ENCODE peak calls at places on chromosomes 2 and 18, in seven cellular contexts. One of them, this sample, is unnamed.
A peak's percentile ranks its signal among the peaks of the same experiment; 100 is the strongest.

GRCh38 chr18:3115430-3116025 is 102.6 kb upstream of the LPIN2 start:
- DNase-seq in K562: no peak
- DNase-seq in HepG2: no peak
- DNase-seq in GM12878: no peak
- DNase-seq in H1: no peak
- DNase-seq in Panc1: no peak
- DNase-seq in SK-N-SH: no peak
- DNase-seq in this sample: no peak

GRCh38 chr18:7567487-7568425 is 640 bp downstream of the PTPRM start:
- DNase-seq in K562: no peak
- DNase-seq in HepG2: no peak
- DNase-seq in GM12878: no peak
- DNase-seq in H1: peak; percentile 81
- DNase-seq in Panc1: no peak
- DNase-seq in SK-N-SH: peak; percentile 81
- DNase-seq in this sample: no peak

GRCh38 chr2:79162132-79162531 is 2.6 kb upstream of the REG3A start:
- DNase-seq in K562: no peak
- DNase-seq in HepG2: no peak
- DNase-seq in GM12878: no peak
- DNase-seq in H1: no peak
- DNase-seq in Panc1: no peak
- DNase-seq in SK-N-SH: no peak
- DNase-seq in this sample: no peak

GRCh38 chr18:46688853-46689525 is 32.0 kb upstream of the LOXHD1 start:
- DNase-seq in K562: no peak
- DNase-seq in HepG2: no peak
- DNase-seq in GM12878: no peak
- DNase-seq in H1: no peak
- DNase-seq in Panc1: no peak
- DNase-seq in SK-N-SH: no peak
- DNase-seq in this sample: no peak

GRCh38 chr2:222582931-222583330 is 73.0 kb downstream of the FARSB start:
- DNase-seq in K562: no peak
- DNase-seq in HepG2: peak; percentile 23
- DNase-seq in GM12878: no peak
- DNase-seq in H1: no peak
- DNase-seq in Panc1: no peak
- DNase-seq in SK-N-SH: no peak
- DNase-seq in this sample: no peak

GRCh38 chr18:5036523-5036922 is 160.5 kb downstream of the AKAIN1 start:
- DNase-seq in K562: no peak
- DNase-seq in HepG2: no peak
- DNase-seq in GM12878: no peak
- DNase-seq in H1: no peak
- DNase-seq in Panc1: no peak
- DNase-seq in SK-N-SH: no peak
- DNase-seq in this sample: no peak

GRCh38 chr18:57789105-57789504 is 14.0 kb downstream of the ATP8B1 start:
- DNase-seq in K562: no peak
- DNase-seq in HepG2: no peak
- DNase-seq in GM12878: no peak
- DNase-seq in H1: no peak
- DNase-seq in Panc1: no peak
- DNase-seq in SK-N-SH: no peak
- DNase-seq in this sample: peak; percentile 75

GRCh38 chr2:16487686-16488085 is 177.9 kb downstream of the CYRIA start:
- DNase-seq in K562: no peak
- DNase-seq in HepG2: peak; percentile 34
- DNase-seq in GM12878: no peak
- DNase-seq in H1: no peak
- DNase-seq in Panc1: no peak
- DNase-seq in SK-N-SH: peak; percentile 73
- DNase-seq in this sample: no peak

GRCh38 chr2:241002275-241003046 is 4.0 kb downstream of the SNED1 start:
- DNase-seq in K562: no peak
- DNase-seq in HepG2: no peak
- DNase-seq in GM12878: no peak
- DNase-seq in H1: no peak
- DNase-seq in Panc1: no peak
- DNase-seq in SK-N-SH: no peak
- DNase-seq in this sample: no peak

GRCh38 chr2:97664636-97664970 is 759 bp upstream of the ACTR1B start:
- DNase-seq in K562: no peak
- DNase-seq in HepG2: no peak
- DNase-seq in GM12878: no peak
- DNase-seq in H1: no peak
- DNase-seq in Panc1: peak; percentile 8
- DNase-seq in SK-N-SH: no peak
- DNase-seq in this sample: peak; percentile 43

GRCh38 chr18:13165636-13166423 is 52.7 kb upstream of the LDLRAD4 start:
- DNase-seq in K562: no peak
- DNase-seq in HepG2: no peak
- DNase-seq in GM12878: no peak
- DNase-seq in H1: no peak
- DNase-seq in Panc1: no peak
- DNase-seq in SK-N-SH: no peak
- DNase-seq in this sample: no peak

GRCh38 chr2:30756051-30756719 is 51.1 kb downstream of the CAPN13 start:
- DNase-seq in K562: peak; percentile 46
- DNase-seq in HepG2: peak; percentile 12
- DNase-seq in GM12878: no peak
- DNase-seq in H1: no peak
- DNase-seq in Panc1: no peak
- DNase-seq in SK-N-SH: peak; percentile 80
- DNase-seq in this sample: no peak

GRCh38 chr2:116980354-116980753 is 834.1 kb upstream of the DDX18 start:
- DNase-seq in K562: no peak
- DNase-seq in HepG2: no peak
- DNase-seq in GM12878: no peak
- DNase-seq in H1: no peak
- DNase-seq in Panc1: no peak
- DNase-seq in SK-N-SH: no peak
- DNase-seq in this sample: no peak

GRCh38 chr2:170554278-170554955 is 160.7 kb upstream of the SP5 start:
- DNase-seq in K562: no peak
- DNase-seq in HepG2: no peak
- DNase-seq in GM12878: no peak
- DNase-seq in H1: no peak
- DNase-seq in Panc1: no peak
- DNase-seq in SK-N-SH: no peak
- DNase-seq in this sample: no peak

GRCh38 chr2:237509151-237509550 is 22.1 kb downstream of the MLPH start:
- DNase-seq in K562: no peak
- DNase-seq in HepG2: no peak
- DNase-seq in GM12878: no peak
- DNase-seq in H1: no peak
- DNase-seq in Panc1: no peak
- DNase-seq in SK-N-SH: no peak
- DNase-seq in this sample: no peak

GRCh38 chr18:61831071-61831470 is 61.7 kb downstream of the RNF152 start:
- DNase-seq in K562: no peak
- DNase-seq in HepG2: no peak
- DNase-seq in GM12878: no peak
- DNase-seq in H1: no peak
- DNase-seq in Panc1: no peak
- DNase-seq in SK-N-SH: peak; percentile 24
- DNase-seq in this sample: no peak

GRCh38 chr2:150410809-150411208 is 76.7 kb downstream of the RND3 start:
- DNase-seq in K562: no peak
- DNase-seq in HepG2: peak; percentile 35
- DNase-seq in GM12878: no peak
- DNase-seq in H1: no peak
- DNase-seq in Panc1: no peak
- DNase-seq in SK-N-SH: no peak
- DNase-seq in this sample: no peak

GRCh38 chr2:157875720-157876065 is 437 bp downstream of the ACVR1 start:
- DNase-seq in K562: peak; percentile 83
- DNase-seq in HepG2: peak; percentile 18
- DNase-seq in GM12878: no peak
- DNase-seq in H1: no peak
- DNase-seq in Panc1: no peak
- DNase-seq in SK-N-SH: no peak
- DNase-seq in this sample: no peak

GRCh38 chr2:156017486-156017885 is 315.0 kb downstream of the NR4A2 start:
- DNase-seq in K562: no peak
- DNase-seq in HepG2: no peak
- DNase-seq in GM12878: no peak
- DNase-seq in H1: no peak
- DNase-seq in Panc1: no peak
- DNase-seq in SK-N-SH: no peak
- DNase-seq in this sample: no peak

GRCh38 chr2:66236816-66237469 is 198.0 kb upstream of the MEIS1 start:
- DNase-seq in K562: no peak
- DNase-seq in HepG2: no peak
- DNase-seq in GM12878: no peak
- DNase-seq in H1: no peak
- DNase-seq in Panc1: no peak
- DNase-seq in SK-N-SH: no peak
- DNase-seq in this sample: no peak

GRCh38 chr2:232997749-232998665 is 15.0 kb downstream of the NGEF start:
- DNase-seq in K562: no peak
- DNase-seq in HepG2: no peak
- DNase-seq in GM12878: no peak
- DNase-seq in H1: no peak
- DNase-seq in Panc1: no peak
- DNase-seq in SK-N-SH: no peak
- DNase-seq in this sample: no peak

GRCh38 chr2:238701907-238702206 is 146.0 kb upstream of the TWIST2 start:
- DNase-seq in K562: no peak
- DNase-seq in HepG2: no peak
- DNase-seq in GM12878: no peak
- DNase-seq in H1: no peak
- DNase-seq in Panc1: no peak
- DNase-seq in SK-N-SH: no peak
- DNase-seq in this sample: no peak

GRCh38 chr2:30355306-30355705 is 91.7 kb upstream of the LCLAT1 start:
- DNase-seq in K562: no peak
- DNase-seq in HepG2: no peak
- DNase-seq in GM12878: no peak
- DNase-seq in H1: no peak
- DNase-seq in Panc1: no peak
- DNase-seq in SK-N-SH: no peak
- DNase-seq in this sample: no peak

GRCh38 chr18:58723810-58724602 is 52.7 kb downstream of the MALT1 start:
- DNase-seq in K562: no peak
- DNase-seq in HepG2: no peak
- DNase-seq in GM12878: no peak
- DNase-seq in H1: no peak
- DNase-seq in Panc1: no peak
- DNase-seq in SK-N-SH: no peak
- DNase-seq in this sample: no peak

GRCh38 chr18:36818652-36819051 is 10.2 kb downstream of the TPGS2 start:
- DNase-seq in K562: no peak
- DNase-seq in HepG2: peak; percentile 20
- DNase-seq in GM12878: no peak
- DNase-seq in H1: no peak
- DNase-seq in Panc1: no peak
- DNase-seq in SK-N-SH: no peak
- DNase-seq in this sample: no peak
- TF ChIP-seq POLR2AphosphoS5 in K562: no peak
- TF ChIP-seq POLR2AphosphoS5 in HepG2: no peak
- TF ChIP-seq POLR2AphosphoS5 in GM12878: no peak
- TF ChIP-seq POLR2AphosphoS5 in H1: no peak
- TF ChIP-seq POLR2AphosphoS5 in Panc1: no peak
- TF ChIP-seq POLR2AphosphoS5 in SK-N-SH: no peak
- TF ChIP-seq POLR2AphosphoS5 in this sample: no peak

DNA sequence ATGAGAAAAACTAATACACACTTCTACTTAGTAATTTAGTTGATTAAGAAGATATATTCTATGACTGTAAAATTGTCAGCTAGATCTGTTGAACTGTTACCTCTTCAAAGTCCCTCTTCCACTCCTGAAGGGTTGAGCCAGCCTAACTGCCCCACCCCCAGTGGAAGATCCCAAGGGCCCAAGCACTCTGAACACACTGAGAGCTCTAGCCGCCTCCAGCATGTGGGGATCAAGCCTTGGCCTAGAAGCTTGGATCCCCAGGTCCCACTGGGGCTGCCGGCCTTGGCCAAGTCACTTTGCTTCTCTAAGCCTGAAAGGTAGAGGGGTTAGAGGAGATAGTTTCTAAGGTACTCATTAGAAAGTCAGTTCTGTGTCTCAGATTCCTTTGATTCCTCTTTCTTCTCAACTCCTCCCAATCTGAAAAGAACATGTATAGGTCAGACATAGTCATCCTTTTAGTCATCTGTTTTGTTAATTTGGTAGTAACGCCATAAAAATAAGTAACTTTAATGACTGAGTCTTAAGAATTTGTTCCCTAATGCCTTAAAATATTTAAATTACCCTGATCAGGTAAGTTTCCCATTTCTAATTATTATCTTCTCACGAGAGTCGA is 5.6 kb downstream of the CPSF3 start:
- DNase-seq in K562: no peak
- DNase-seq in HepG2: no peak
- DNase-seq in GM12878: no peak
- DNase-seq in H1: no peak
- DNase-seq in Panc1: no peak
- DNase-seq in SK-N-SH: no peak
- DNase-seq in this sample: no peak
- TF ChIP-seq SIN3A in K562: no peak
- TF ChIP-seq SIN3A in HepG2: no peak
- TF ChIP-seq SIN3A in GM12878: no peak
- TF ChIP-seq SIN3A in H1: no peak
- TF ChIP-seq SIN3A in Panc1: no peak
- TF ChIP-seq SIN3A in SK-N-SH: no peak
- TF ChIP-seq SIN3A in this sample: no peak

DNA sequence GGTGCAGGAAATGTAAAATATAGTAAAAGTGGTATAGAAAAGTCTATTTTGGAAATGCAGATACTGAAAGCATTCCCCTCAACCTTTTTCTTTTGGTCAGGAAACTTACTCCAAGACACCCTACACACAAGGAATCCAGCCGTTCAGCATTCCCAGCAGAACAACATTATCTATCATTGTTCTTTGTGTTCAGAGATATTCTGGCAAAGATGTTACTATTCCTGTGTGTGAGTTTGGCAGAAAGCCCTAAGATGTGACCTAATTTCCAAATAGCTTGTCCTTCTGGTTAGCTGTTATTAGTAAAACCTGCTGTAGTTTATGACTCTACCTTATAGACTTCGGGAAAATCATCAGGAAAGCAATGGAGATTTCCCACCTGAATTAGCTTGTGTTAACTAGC is 78.1 kb upstream of the PELI1 start:
- DNase-seq in K562: no peak
- DNase-seq in HepG2: no peak
- DNase-seq in GM12878: no peak
- DNase-seq in H1: no peak
- DNase-seq in Panc1: no peak
- DNase-seq in SK-N-SH: no peak
- DNase-seq in this sample: no peak
- TF ChIP-seq POLR2AphosphoS5 in K562: no peak
- TF ChIP-seq POLR2AphosphoS5 in HepG2: no peak
- TF ChIP-seq POLR2AphosphoS5 in GM12878: no peak
- TF ChIP-seq POLR2AphosphoS5 in H1: no peak
- TF ChIP-seq POLR2AphosphoS5 in Panc1: no peak
- TF ChIP-seq POLR2AphosphoS5 in SK-N-SH: no peak
- TF ChIP-seq POLR2AphosphoS5 in this sample: no peak

GRCh38 chr2:196080526-196080925 is 11.9 kb upstream of the DNAH7 start:
- DNase-seq in K562: no peak
- DNase-seq in HepG2: no peak
- DNase-seq in GM12878: no peak
- DNase-seq in H1: no peak
- DNase-seq in Panc1: no peak
- DNase-seq in SK-N-SH: no peak
- DNase-seq in this sample: no peak
- TF ChIP-seq SIN3A in K562: no peak
- TF ChIP-seq SIN3A in HepG2: no peak
- TF ChIP-seq SIN3A in GM12878: no peak
- TF ChIP-seq SIN3A in H1: no peak
- TF ChIP-seq SIN3A in Panc1: no peak
- TF ChIP-seq SIN3A in SK-N-SH: no peak
- TF ChIP-seq SIN3A in this sample: no peak

GRCh38 chr2:12787891-12788783 is 71.4 kb downstream of the TRIB2 start:
- DNase-seq in K562: no peak
- DNase-seq in HepG2: no peak
- DNase-seq in GM12878: no peak
- DNase-seq in H1: no peak
- DNase-seq in Panc1: no peak
- DNase-seq in SK-N-SH: no peak
- DNase-seq in this sample: no peak
- TF ChIP-seq POLR2AphosphoS5 in K562: no peak
- TF ChIP-seq POLR2AphosphoS5 in HepG2: no peak
- TF ChIP-seq POLR2AphosphoS5 in GM12878: no peak
- TF ChIP-seq POLR2AphosphoS5 in H1: no peak
- TF ChIP-seq POLR2AphosphoS5 in Panc1: no peak
- TF ChIP-seq POLR2AphosphoS5 in SK-N-SH: no peak
- TF ChIP-seq POLR2AphosphoS5 in this sample: no peak